ENCODE peak calls at places on chromosomes 12 and 14, in four cellular contexts. One of them, this sample, is unnamed. For H3K4me1, the result is how much of the 10 kb centered on the place peaks cover.

GRCh38 chr12:101803978-101804377 is 26.8 kb downstream of the GNPTAB start:
- DNase-seq in esophagus muscularis mucosa: no peak
- DNase-seq in heart right ventricle: no peak
- DNase-seq in lung: no peak
- DNase-seq in this sample: no peak

GRCh38 chr14:59292921-59293605 is 104.6 kb downstream of the DAAM1 start:
- DNase-seq in esophagus muscularis mucosa: no peak
- DNase-seq in heart right ventricle: no peak
- DNase-seq in lung: no peak
- DNase-seq in this sample: no peak

GRCh38 chr12:114770323-114770722 is 86.3 kb upstream of the TBX3 start:
- DNase-seq in lung: no peak
- DNase-seq in esophagus muscularis mucosa: no peak
- DNase-seq in heart right ventricle: no peak
- DNase-seq in this sample: no peak

GRCh38 chr14:85336817-85337216 is 193.1 kb upstream of the FLRT2 start:
- DNase-seq in lung: no peak
- DNase-seq in esophagus muscularis mucosa: no peak
- DNase-seq in heart right ventricle: no peak
- DNase-seq in this sample: no peak

GRCh38 chr12:6960291-6961277 is 9.4 kb downstream of the PTPN6 start:
- DNase-seq in lung: no peak
- DNase-seq in esophagus muscularis mucosa: no peak
- DNase-seq in heart right ventricle: no peak
- DNase-seq in this sample: no peak

GRCh38 chr12:117507547-117507946 is 146.1 kb upstream of the NOS1 start:
- DNase-seq in esophagus muscularis mucosa: no peak
- DNase-seq in lung: no peak
- DNase-seq in heart right ventricle: no peak
- DNase-seq in this sample: no peak

GRCh38 chr12:64796205-64796845 is 28.1 kb upstream of the TBC1D30 start:
- DNase-seq in lung: peak
- DNase-seq in heart right ventricle: no peak
- DNase-seq in esophagus muscularis mucosa: no peak
- DNase-seq in this sample: peak

GRCh38 chr12:21413369-21414277 is 23.8 kb upstream of the PYROXD1 start:
- DNase-seq in lung: no peak
- DNase-seq in heart right ventricle: no peak
- DNase-seq in esophagus muscularis mucosa: no peak
- DNase-seq in this sample: no peak

GRCh38 chr12:54394281-54394719 is 9.8 kb upstream of the ZNF385A start:
- DNase-seq in esophagus muscularis mucosa: no peak
- DNase-seq in heart right ventricle: no peak
- DNase-seq in lung: peak
- DNase-seq in this sample: no peak

GRCh38 chr14:94373708-94374107 is 14.7 kb downstream of the SERPINA1 start:
- DNase-seq in heart right ventricle: no peak
- DNase-seq in esophagus muscularis mucosa: no peak
- DNase-seq in lung: no peak
- DNase-seq in this sample: no peak

GRCh38 chr14:96762650-96763049 is 34.5 kb upstream of the VRK1 start:
- DNase-seq in lung: peak
- DNase-seq in esophagus muscularis mucosa: no peak
- DNase-seq in heart right ventricle: no peak
- DNase-seq in this sample: peak

GRCh38 chr12:57527184-57527583 is 4.6 kb downstream of the MBD6 start:
- DNase-seq in lung: no peak
- DNase-seq in heart right ventricle: no peak
- DNase-seq in esophagus muscularis mucosa: no peak
- DNase-seq in this sample: no peak

GRCh38 chr12:131009595-131010270 is 56.0 kb downstream of the ADGRD1 start:
- DNase-seq in esophagus muscularis mucosa: no peak
- DNase-seq in lung: no peak
- DNase-seq in heart right ventricle: no peak
- DNase-seq in this sample: no peak

GRCh38 chr14:75426332-75427125 is 1.3 kb upstream of the JDP2 start:
- DNase-seq in esophagus muscularis mucosa: no peak
- DNase-seq in heart right ventricle: no peak
- DNase-seq in lung: no peak
- DNase-seq in this sample: no peak

GRCh38 chr14:76314521-76314951 is 61.4 kb upstream of the ESRRB start:
- DNase-seq in esophagus muscularis mucosa: no peak
- DNase-seq in heart right ventricle: no peak
- DNase-seq in lung: no peak
- DNase-seq in this sample: no peak

GRCh38 chr14:103372552-103373304 is 12.5 kb upstream of the MARK3 start:
- DNase-seq in heart right ventricle: no peak
- DNase-seq in esophagus muscularis mucosa: no peak
- DNase-seq in lung: no peak
- DNase-seq in this sample: no peak

GRCh38 chr12:79407671-79408622 is 282.8 kb downstream of the PAWR start:
- DNase-seq in lung: peak
- DNase-seq in esophagus muscularis mucosa: no peak
- DNase-seq in heart right ventricle: no peak
- DNase-seq in this sample: no peak

GRCh38 chr14:34018564-34019244 is 67.8 kb upstream of the EGLN3 start:
- DNase-seq in heart right ventricle: peak
- DNase-seq in lung: no peak
- DNase-seq in esophagus muscularis mucosa: peak
- DNase-seq in this sample: no peak

GRCh38 chr12:93128332-93128707 is 199.2 kb upstream of the EEA1 start:
- DNase-seq in esophagus muscularis mucosa: no peak
- DNase-seq in lung: peak
- DNase-seq in heart right ventricle: peak
- DNase-seq in this sample: no peak

GRCh38 chr12:3962661-3963483 is 89.7 kb upstream of the PARP11 start:
- DNase-seq in heart right ventricle: no peak
- DNase-seq in lung: no peak
- DNase-seq in esophagus muscularis mucosa: no peak
- DNase-seq in this sample: peak

GRCh38 chr14:71665157-71665556 is 267.1 kb upstream of the RGS6 start:
- DNase-seq in heart right ventricle: no peak
- DNase-seq in esophagus muscularis mucosa: no peak
- DNase-seq in lung: no peak
- DNase-seq in this sample: no peak

GRCh38 chr14:50741571-50741970 is 73.5 kb upstream of the SAV1 start:
- DNase-seq in esophagus muscularis mucosa: no peak
- DNase-seq in heart right ventricle: no peak
- DNase-seq in lung: no peak
- DNase-seq in this sample: no peak

GRCh38 chr14:38469156-38469555 is 213.3 kb upstream of the CLEC14A start:
- DNase-seq in esophagus muscularis mucosa: no peak
- DNase-seq in heart right ventricle: no peak
- DNase-seq in lung: no peak
- DNase-seq in this sample: no peak

GRCh38 chr12:69703146-69703642 is 4.1 kb upstream of the BEST3 start:
- DNase-seq in lung: no peak
- DNase-seq in esophagus muscularis mucosa: no peak
- DNase-seq in heart right ventricle: no peak
- DNase-seq in this sample: no peak

GRCh38 chr14:55115861-55116245 is 13.2 kb upstream of the LGALS3 start:
- DNase-seq in lung: no peak
- DNase-seq in esophagus muscularis mucosa: no peak
- DNase-seq in heart right ventricle: no peak
- DNase-seq in this sample: no peak

GRCh38 chr12:90355701-90356345 is 599.2 kb downstream of the CCER1 start:
- DNase-seq in esophagus muscularis mucosa: no peak
- DNase-seq in heart right ventricle: no peak
- DNase-seq in lung: no peak
- DNase-seq in this sample: no peak

GRCh38 chr12:54053625-54054441 is at the start of gene HOXC4:
- DNase-seq in esophagus muscularis mucosa: no peak
- DNase-seq in heart right ventricle: no peak
- DNase-seq in lung: no peak
- DNase-seq in this sample: peak

GRCh38 chr12:104220931-104221330 is 5.4 kb downstream of the TXNRD1 start:
- DNase-seq in esophagus muscularis mucosa: peak
- DNase-seq in heart right ventricle: no peak
- DNase-seq in lung: no peak
- DNase-seq in this sample: no peak

GRCh38 chr12:128829870-128830504 is 6.2 kb upstream of the SLC15A4 start:
- DNase-seq in esophagus muscularis mucosa: no peak
- DNase-seq in lung: no peak
- DNase-seq in heart right ventricle: no peak
- DNase-seq in this sample: no peak

GRCh38 chr12:57093412-57094193 is 4.7 kb downstream of the NAB2 start:
- DNase-seq in heart right ventricle: peak
- DNase-seq in esophagus muscularis mucosa: peak
- DNase-seq in lung: peak
- DNase-seq in this sample: peak

GRCh38 chr12:754871-755562 is 2.6 kb downstream of the WNK1 start:
- DNase-seq in heart right ventricle: no peak
- DNase-seq in lung: no peak
- DNase-seq in esophagus muscularis mucosa: no peak
- DNase-seq in this sample: no peak

GRCh38 chr12:4116251-4117111 is 157.1 kb upstream of the CCND2 start:
- DNase-seq in lung: no peak
- DNase-seq in esophagus muscularis mucosa: no peak
- DNase-seq in heart right ventricle: no peak
- DNase-seq in this sample: no peak

GRCh38 chr12:23525450-23526072 is 423.9 kb downstream of the SOX5 start:
- DNase-seq in heart right ventricle: no peak
- DNase-seq in lung: no peak
- DNase-seq in esophagus muscularis mucosa: no peak
- DNase-seq in this sample: no peak

GRCh38 chr12:51533799-51534198 is 57.2 kb upstream of the SCN8A start:
- DNase-seq in heart right ventricle: no peak
- DNase-seq in lung: no peak
- DNase-seq in esophagus muscularis mucosa: no peak
- DNase-seq in this sample: no peak

GRCh38 chr12:94704452-94704871 is 54.1 kb upstream of the TMCC3 start:
- DNase-seq in heart right ventricle: no peak
- DNase-seq in esophagus muscularis mucosa: no peak
- DNase-seq in lung: no peak
- DNase-seq in this sample: no peak

GRCh38 chr12:83827860-83828259 is 1084.7 kb downstream of the SLC6A15 start:
- DNase-seq in lung: no peak
- DNase-seq in esophagus muscularis mucosa: no peak
- DNase-seq in heart right ventricle: no peak
- DNase-seq in this sample: no peak

GRCh38 chr12:26425587-26426260 is 230.4 kb downstream of the SSPN start:
- DNase-seq in lung: no peak
- DNase-seq in esophagus muscularis mucosa: no peak
- DNase-seq in heart right ventricle: no peak
- DNase-seq in this sample: no peak

GRCh38 chr12:44525806-44526654 is 350.1 kb downstream of the NELL2 start:
- DNase-seq in lung: peak
- DNase-seq in esophagus muscularis mucosa: no peak
- DNase-seq in heart right ventricle: no peak
- DNase-seq in this sample: no peak

GRCh38 chr14:104390941-104391901 is 188.3 kb upstream of the C14orf180 start:
- DNase-seq in heart right ventricle: no peak
- DNase-seq in lung: no peak
- DNase-seq in esophagus muscularis mucosa: no peak
- DNase-seq in this sample: peak
- H3K4me1 ChIP-seq in heart right ventricle: under half
- H3K4me1 ChIP-seq in lung: under half
- H3K4me1 ChIP-seq in esophagus muscularis mucosa: under half
- H3K4me1 ChIP-seq in this sample: half or more

GRCh38 chr12:8034802-8035201 is 2.3 kb downstream of the FOXJ2 start:
- DNase-seq in esophagus muscularis mucosa: no peak
- DNase-seq in heart right ventricle: no peak
- DNase-seq in lung: no peak
- DNase-seq in this sample: no peak

GRCh38 chr12:8033153-8034044 is 883 bp downstream of the FOXJ2 start:
- DNase-seq in lung: peak
- DNase-seq in esophagus muscularis mucosa: no peak
- DNase-seq in heart right ventricle: peak
- DNase-seq in this sample: peak

GRCh38 chr12:8037046-8037663 is 4.6 kb downstream of the FOXJ2 start:
- DNase-seq in heart right ventricle: no peak
- DNase-seq in lung: no peak
- DNase-seq in esophagus muscularis mucosa: no peak
- DNase-seq in this sample: no peak

GRCh38 chr12:8036366-8036765 is 3.9 kb downstream of the FOXJ2 start:
- DNase-seq in heart right ventricle: no peak
- DNase-seq in esophagus muscularis mucosa: no peak
- DNase-seq in lung: no peak
- DNase-seq in this sample: no peak

GRCh38 chr12:8035440-8036010 is 3.0 kb downstream of the FOXJ2 start:
- DNase-seq in esophagus muscularis mucosa: no peak
- DNase-seq in heart right ventricle: no peak
- DNase-seq in lung: no peak
- DNase-seq in this sample: no peak
- H3K4me3 ChIP-seq in esophagus muscularis mucosa: peak
- H3K4me3 ChIP-seq in heart right ventricle: peak
- H3K4me3 ChIP-seq in lung: no peak
- H3K4me3 ChIP-seq in this sample: no peak

GRCh38 chr14:53356361-53357150 is 203.4 kb upstream of the DDHD1 start:
- DNase-seq in esophagus muscularis mucosa: no peak
- DNase-seq in heart right ventricle: no peak
- DNase-seq in lung: no peak
- DNase-seq in this sample: no peak
- H3K27ac ChIP-seq in esophagus muscularis mucosa: no peak
- H3K27ac ChIP-seq in heart right ventricle: no peak
- H3K27ac ChIP-seq in lung: no peak
- H3K27ac ChIP-seq in this sample: no peak

GRCh38 chr12:11726659-11727058 is 77.2 kb downstream of the ETV6 start:
- DNase-seq in esophagus muscularis mucosa: no peak
- DNase-seq in lung: no peak
- DNase-seq in heart right ventricle: no peak
- DNase-seq in this sample: no peak

GRCh38 chr12:11724888-11725310 is 75.4 kb downstream of the ETV6 start:
- DNase-seq in heart right ventricle: no peak
- DNase-seq in lung: no peak
- DNase-seq in esophagus muscularis mucosa: no peak
- DNase-seq in this sample: no peak

GRCh38 chr12:11727133-11727664 is 77.7 kb downstream of the ETV6 start:
- DNase-seq in lung: no peak
- DNase-seq in esophagus muscularis mucosa: no peak
- DNase-seq in heart right ventricle: no peak
- DNase-seq in this sample: no peak

GRCh38 chr12:11723993-11724392 is 74.5 kb downstream of the ETV6 start:
- DNase-seq in heart right ventricle: no peak
- DNase-seq in esophagus muscularis mucosa: no peak
- DNase-seq in lung: no peak
- DNase-seq in this sample: no peak

DNA sequence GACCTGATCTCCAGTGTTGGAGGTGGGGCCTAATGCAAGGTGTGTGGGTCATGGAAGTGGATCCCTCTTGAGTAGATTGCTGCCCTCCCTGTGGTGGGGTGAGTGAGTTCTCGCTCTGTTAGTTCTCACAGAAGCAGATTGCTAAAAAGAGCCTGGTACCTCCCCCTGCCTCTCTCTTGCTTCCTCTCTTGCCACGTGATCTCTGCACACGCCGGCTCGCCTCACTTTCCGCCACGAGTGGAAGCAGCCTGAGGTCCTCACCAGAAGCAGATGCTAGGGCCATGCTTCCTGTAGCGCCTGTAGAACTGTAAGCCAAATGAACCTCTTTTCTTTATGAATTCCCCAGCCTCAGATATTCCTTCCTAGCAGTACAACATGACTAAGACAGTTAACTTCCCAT is 76.1 kb downstream of the ETV6 start:
- DNase-seq in lung: no peak
- DNase-seq in heart right ventricle: no peak
- DNase-seq in esophagus muscularis mucosa: no peak
- DNase-seq in this sample: no peak
- H3K4me1 ChIP-seq in lung: under half
- H3K4me1 ChIP-seq in heart right ventricle: under half
- H3K4me1 ChIP-seq in esophagus muscularis mucosa: half or more
- H3K4me1 ChIP-seq in this sample: under half

GRCh38 chr12:52924764-52925716 is 20.2 kb upstream of the KRT8 start:
- DNase-seq in heart right ventricle: no peak
- DNase-seq in esophagus muscularis mucosa: no peak
- DNase-seq in lung: no peak
- DNase-seq in this sample: no peak
- H3K4me3 ChIP-seq in heart right ventricle: no peak
- H3K4me3 ChIP-seq in esophagus muscularis mucosa: no peak
- H3K4me3 ChIP-seq in lung: no peak
- H3K4me3 ChIP-seq in this sample: no peak

This sample was measured in CD8-positive, alpha-beta memory T cell.